ENCODE peak calls at places on chromosomes 4 and X, in five cellular contexts. I is CD4-positive, CD25-positive, alpha-beta regulatory T cell; Z is SK-N-SH; O is stomach; E is cardiac muscle cell. F is an unnamed sample. For H3K36me3, the result is how much of the 10 kb centered on the place peaks cover.

GRCh38 chr4:45987858-45988257 is 136.0 kb downstream of the GABRG1 start:
- DNase-seq in I (no peak), Z (no peak), O (no peak), E (no peak), F (no peak)

GRCh38 chr4:83212041-83212851 is 72.4 kb downstream of the COQ2 start:
- DNase-seq in I (peak), Z (no peak), O (peak), E (no peak), F (peak)

GRCh38 chr4:16256343-16256742 is 30.1 kb upstream of the TAPT1 start:
- DNase-seq in I (no peak), Z (no peak), O (no peak), E (no peak), F (no peak)

GRCh38 chr4:74624351-74625151 is 169.8 kb downstream of the BTC start:
- DNase-seq in I (no peak), Z (no peak), O (no peak), E (peak), F (no peak)

GRCh38 chr4:176883108-176883550 is 90.4 kb upstream of the VEGFC start:
- DNase-seq in I (no peak), Z (no peak), O (no peak), E (peak), F (no peak)

GRCh38 chr4:182449186-182449880 is 206.1 kb downstream of the TENM3 start:
- DNase-seq in I (no peak), Z (no peak), O (no peak), E (no peak), F (peak)

GRCh38 chrX:7586126-7586525 is 256.8 kb upstream of the VCX start:
- DNase-seq in I (no peak), Z (peak), O (no peak), E (no peak), F (no peak)

GRCh38 chr4:94511591-94511990 is 59.8 kb downstream of the PDLIM5 start:
- DNase-seq in I (no peak), Z (no peak), O (no peak), E (no peak), F (no peak)

GRCh38 chr4:77819409-77819835 is 254 bp upstream of the CNOT6L start:
- DNase-seq in I (no peak), Z (peak), O (no peak), E (peak), F (no peak)

GRCh38 chr4:113042502-113042901 is 7.0 kb upstream of the ANK2 start:
- DNase-seq in I (no peak), Z (no peak), O (no peak), E (no peak), F (no peak)

GRCh38 chr4:60683357-60683756 is 516.8 kb upstream of the ADGRL3 start:
- DNase-seq in I (no peak), Z (no peak), O (no peak), E (peak), F (no peak)

GRCh38 chrX:23513121-23513520 is 154.2 kb upstream of the PRDX4 start:
- DNase-seq in I (no peak), Z (no peak), O (no peak), E (no peak), F (no peak)

GRCh38 chr4:128162434-128162833 is 101.3 kb downstream of the LARP1B start:
- DNase-seq in I (no peak), Z (no peak), O (no peak), E (no peak), F (no peak)

GRCh38 chr4:87529187-87529586 is at the start of gene SPARCL1:
- DNase-seq in I (no peak), Z (no peak), O (no peak), E (peak), F (no peak)

GRCh38 chr4:4260185-4260751 is 12.2 kb upstream of the TMEM128 start:
- DNase-seq in I (peak), Z (peak), O (no peak), E (peak), F (no peak)

GRCh38 chrX:19028560-19028959 is 44.6 kb upstream of the PHKA2 start:
- DNase-seq in I (no peak), Z (no peak), O (no peak), E (no peak), F (no peak)

GRCh38 chr4:183758735-183759447 is 99.8 kb downstream of the TRAPPC11 start:
- DNase-seq in I (no peak), Z (no peak), O (no peak), E (peak), F (no peak)

GRCh38 chr4:71602271-71602890 is 181.5 kb downstream of the GC start:
- DNase-seq in I (no peak), Z (no peak), O (no peak), E (no peak), F (no peak)

GRCh38 chr4:54395013-54395527 is 166.0 kb downstream of the PDGFRA start:
- DNase-seq in I (no peak), Z (no peak), O (no peak), E (no peak), F (no peak)

GRCh38 chr4:76087007-76087769 is 12.7 kb downstream of the ART3 start:
- DNase-seq in I (peak), Z (peak), O (peak), E (peak), F (peak)

GRCh38 chr4:102423375-102423774 is 77.8 kb upstream of the NFKB1 start:
- DNase-seq in I (no peak), Z (no peak), O (no peak), E (no peak), F (no peak)

GRCh38 chr4:79528241-79528706 is 120.2 kb upstream of the GK2 start:
- DNase-seq in I (peak), Z (no peak), O (no peak), E (no peak), F (no peak)

GRCh38 chrX:111265506-111265905 is 4.8 kb downstream of the CAPN6 start:
- DNase-seq in I (no peak), Z (no peak), O (no peak), E (no peak), F (no peak)

GRCh38 chrX:68830486-68831404 is 1.9 kb downstream of the EFNB1 start:
- DNase-seq in I (no peak), Z (peak), O (no peak), E (no peak), F (peak)

GRCh38 chr4:148060264-148061138 is 328.6 kb downstream of the ARHGAP10 start:
- DNase-seq in I (peak), Z (no peak), O (no peak), E (no peak), F (peak)

GRCh38 chrX:104084534-104085277 is 8.7 kb upstream of the TMSB15C start:
- DNase-seq in I (no peak), Z (no peak), O (no peak), E (peak), F (no peak)

GRCh38 chr4:149701733-149702132 is 113.9 kb downstream of the IQCM start:
- DNase-seq in I (no peak), Z (no peak), O (no peak), E (no peak), F (no peak)

GRCh38 chrX:109393859-109394258 is 88.0 kb downstream of the GUCY2F start:
- DNase-seq in I (no peak), Z (no peak), O (no peak), E (peak), F (no peak)

GRCh38 chr4:172619218-172619617 is 549.4 kb upstream of the GALNT7 start:
- DNase-seq in I (no peak), Z (no peak), O (no peak), E (no peak), F (no peak)

GRCh38 chr4:36841583-36842326 is 402.8 kb upstream of the NWD2 start:
- DNase-seq in I (no peak), Z (no peak), O (no peak), E (no peak), F (no peak)

GRCh38 chr4:188976644-188977115 is 837.4 kb downstream of the TRIML1 start:
- DNase-seq in I (no peak), Z (no peak), O (no peak), E (no peak), F (no peak)

GRCh38 chrX:17703201-17703600 is 34.1 kb upstream of the SCML1 start:
- DNase-seq in I (no peak), Z (no peak), O (no peak), E (no peak), F (no peak)

GRCh38 chrX:131477498-131477897 is 66.4 kb upstream of the OR13H1 start:
- DNase-seq in I (no peak), Z (no peak), O (no peak), E (no peak), F (no peak)

GRCh38 chr4:87151730-87152129 is 68.7 kb downstream of the KLHL8 start:
- DNase-seq in I (no peak), Z (no peak), O (no peak), E (no peak), F (no peak)

GRCh38 chrX:129983575-129984131 is 1.2 kb downstream of the BCORL1 start:
- DNase-seq in I (no peak), Z (peak), O (no peak), E (no peak), F (peak)

GRCh38 chrX:150763810-150764209 is 70.6 kb downstream of the MTMR1 start:
- DNase-seq in I (no peak), Z (no peak), O (no peak), E (no peak), F (no peak)

GRCh38 chrX:139078342-139078741 is 366.8 kb upstream of the FGF13 start:
- DNase-seq in I (no peak), Z (no peak), O (no peak), E (no peak), F (no peak)

GRCh38 chr4:114597410-114598115 is 1.0 kb upstream of the UGT8 start:
- DNase-seq in I (no peak), Z (no peak), O (peak), E (no peak), F (peak)

GRCh38 chr4:114600672-114601071 is 2.1 kb downstream of the UGT8 start:
- DNase-seq in I (no peak), Z (no peak), O (no peak), E (no peak), F (no peak)

GRCh38 chr4:114600066-114600552 is 1.5 kb downstream of the UGT8 start:
- DNase-seq in I (no peak), Z (no peak), O (no peak), E (no peak), F (no peak)

GRCh38 chr4:114599231-114600065 is 841 bp downstream of the UGT8 start:
- DNase-seq in I (no peak), Z (peak), O (peak), E (no peak), F (peak)

GRCh38 chr4:114598191-114599121 is at the start of gene UGT8:
- DNase-seq in I (peak), Z (peak), O (peak), E (peak), F (peak)
- H3K27ac ChIP-seq in I (no peak), Z (no peak), O (peak), E (no peak), F (peak)

GRCh38 chr4:2947926-2948325 is 15.3 kb downstream of the NOP14 start:
- DNase-seq in I (no peak), Z (no peak), O (no peak), E (no peak), F (no peak)
- H3K36me3 ChIP-seq in I (half or more), Z (half or more), O (half or more), E (half or more), F (under half)

DNA sequence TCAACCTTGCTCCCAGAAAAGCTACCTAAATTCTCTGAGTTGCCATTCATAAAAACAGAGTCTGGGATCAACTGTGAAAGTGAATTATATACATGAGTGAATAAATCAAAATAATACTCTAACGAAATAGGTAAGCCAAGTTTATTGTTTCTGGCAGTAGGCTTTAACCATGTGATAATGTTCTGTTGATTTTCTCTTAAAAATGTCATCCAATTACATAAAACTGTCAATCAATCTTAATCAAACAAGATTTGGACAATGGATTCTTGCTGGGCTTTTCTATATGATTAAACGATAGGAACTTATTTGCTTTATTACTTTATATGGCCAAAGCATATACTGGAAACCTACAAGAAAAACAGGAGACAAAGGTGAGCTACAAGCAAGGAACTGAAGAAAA is 148.8 kb downstream of the INPP4B start:
- DNase-seq in I (no peak), Z (no peak), O (no peak), E (no peak), F (no peak)
- H3K27ac ChIP-seq in I (peak), Z (no peak), O (no peak), E (no peak), F (no peak)

DNA sequence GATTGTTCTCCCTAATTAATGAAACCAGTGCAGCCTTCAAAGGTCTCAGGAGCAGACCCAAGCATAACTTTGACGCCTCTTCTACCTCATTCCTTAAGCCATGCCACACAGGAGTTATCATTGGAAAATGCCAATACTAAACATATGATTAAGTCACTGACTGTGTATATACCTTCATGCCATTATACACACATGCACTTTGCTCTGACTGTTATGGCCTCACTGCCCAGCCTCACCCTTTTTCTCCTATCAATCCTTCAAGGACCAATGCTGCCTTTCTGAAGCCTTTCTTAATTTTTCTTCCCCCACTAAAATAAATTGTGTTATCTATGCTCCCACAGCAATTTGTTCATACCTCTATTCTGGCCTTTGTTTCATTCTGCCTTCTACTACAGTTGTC is 725.6 kb downstream of the RPA4 start:
- DNase-seq in I (no peak), Z (no peak), O (no peak), E (no peak), F (no peak)
- H3K36me3 ChIP-seq in I (under half), Z (under half), O (under half), E (under half), F (under half)

DNA sequence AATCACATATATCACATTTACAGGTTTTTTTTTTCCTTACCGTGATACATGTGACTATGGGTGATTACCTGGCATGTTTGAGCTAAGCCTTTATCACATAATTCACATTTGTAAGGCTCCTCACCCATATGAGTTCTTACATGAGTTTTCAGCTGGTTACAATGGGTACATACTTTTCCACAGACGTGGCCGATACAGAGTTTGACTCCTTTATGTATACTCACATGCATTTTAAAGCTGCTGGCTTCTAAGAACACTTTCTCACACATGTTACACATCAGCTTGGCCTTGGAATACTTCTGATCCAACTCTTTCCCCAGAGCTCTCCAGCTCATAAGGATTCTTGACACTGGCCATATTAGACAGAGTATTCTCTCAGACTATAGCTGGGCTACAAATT is 66.3 kb downstream of the TAB3 start:
- DNase-seq in I (no peak), Z (no peak), O (no peak), E (no peak), F (no peak)
- H3K27ac ChIP-seq in I (no peak), Z (no peak), O (no peak), E (no peak), F (no peak)

F was measured in colonic mucosa.